ENCODE peak calls at places on chromosomes 16 and 17, in four cellular contexts. One of them, this sample, is unnamed.
A peak's percentile ranks its signal among the peaks of the same experiment; 100 is the strongest.

GRCh38 chr17:10702574-10702973 is 5.2 kb downstream of the ADPRM start:
- DNase-seq in cardiac fibroblast: peak; percentile 67
- DNase-seq in tibial nerve: no peak
- DNase-seq in cardiac muscle cell: no peak
- DNase-seq in this sample: no peak

GRCh38 chr16:60553316-60553801 is 1482.9 kb downstream of the CDH8 start:
- DNase-seq in tibial nerve: no peak
- DNase-seq in cardiac fibroblast: no peak
- DNase-seq in cardiac muscle cell: no peak
- DNase-seq in this sample: no peak

GRCh38 chr16:58234831-58235595 is 37.1 kb upstream of the CSNK2A2 start:
- DNase-seq in cardiac muscle cell: no peak
- DNase-seq in cardiac fibroblast: no peak
- DNase-seq in tibial nerve: no peak
- DNase-seq in this sample: no peak

GRCh38 chr17:36611345-36612072 is 10.1 kb downstream of the MRM1 start:
- DNase-seq in cardiac fibroblast: peak; percentile 82
- DNase-seq in cardiac muscle cell: no peak
- DNase-seq in tibial nerve: no peak
- DNase-seq in this sample: no peak

GRCh38 chr17:29069526-29070041 is 26.6 kb downstream of the PIPOX start:
- DNase-seq in cardiac muscle cell: no peak
- DNase-seq in tibial nerve: no peak
- DNase-seq in cardiac fibroblast: peak; percentile 40
- DNase-seq in this sample: no peak

GRCh38 chr17:49523706-49524472 is 28.8 kb downstream of the NGFR start:
- DNase-seq in tibial nerve: no peak
- DNase-seq in cardiac muscle cell: no peak
- DNase-seq in cardiac fibroblast: no peak
- DNase-seq in this sample: no peak

GRCh38 chr16:1965610-1966009 is 984 bp upstream of the RPS2 start:
- DNase-seq in cardiac muscle cell: no peak
- DNase-seq in cardiac fibroblast: no peak
- DNase-seq in tibial nerve: no peak
- DNase-seq in this sample: no peak

GRCh38 chr16:15855704-15856003 is 1.2 kb downstream of the MYH11 start:
- DNase-seq in cardiac fibroblast: no peak
- DNase-seq in cardiac muscle cell: no peak
- DNase-seq in tibial nerve: no peak
- DNase-seq in this sample: no peak

GRCh38 chr16:17382949-17383348 is 87.8 kb downstream of the XYLT1 start:
- DNase-seq in cardiac fibroblast: no peak
- DNase-seq in cardiac muscle cell: no peak
- DNase-seq in tibial nerve: no peak
- DNase-seq in this sample: no peak

GRCh38 chr16:17476414-17477259 is 5.9 kb upstream of the XYLT1 start:
- DNase-seq in cardiac muscle cell: peak; percentile 78
- DNase-seq in tibial nerve: no peak
- DNase-seq in cardiac fibroblast: peak; percentile 62
- DNase-seq in this sample: peak; percentile 34

GRCh38 chr17:73340093-73340596 is 28.3 kb upstream of the CDC42EP4 start:
- DNase-seq in tibial nerve: no peak
- DNase-seq in cardiac muscle cell: no peak
- DNase-seq in cardiac fibroblast: peak; percentile 90
- DNase-seq in this sample: no peak

GRCh38 chr16:30358990-30359870 is 4.1 kb upstream of the CD2BP2 start:
- DNase-seq in cardiac muscle cell: no peak
- DNase-seq in tibial nerve: no peak
- DNase-seq in cardiac fibroblast: no peak
- DNase-seq in this sample: no peak

GRCh38 chr16:499924-500323 is 27.6 kb upstream of the CAPN15 start:
- DNase-seq in tibial nerve: no peak
- DNase-seq in cardiac fibroblast: no peak
- DNase-seq in cardiac muscle cell: no peak
- DNase-seq in this sample: no peak

GRCh38 chr16:66660422-66661209 is 35.9 kb downstream of the CMTM4 start:
- DNase-seq in tibial nerve: peak; percentile 18
- DNase-seq in cardiac fibroblast: peak; percentile 89
- DNase-seq in cardiac muscle cell: peak; percentile 89
- DNase-seq in this sample: no peak

GRCh38 chr16:72021043-72021442 is 12.5 kb downstream of the DHODH start:
- DNase-seq in cardiac muscle cell: peak; percentile 49
- DNase-seq in cardiac fibroblast: no peak
- DNase-seq in tibial nerve: no peak
- DNase-seq in this sample: peak; percentile 28

GRCh38 chr16:4798456-4798855 is 3.3 kb downstream of the SMIM22 start:
- DNase-seq in tibial nerve: no peak
- DNase-seq in cardiac fibroblast: no peak
- DNase-seq in cardiac muscle cell: no peak
- DNase-seq in this sample: no peak

GRCh38 chr17:83053779-83054451 is 25.5 kb upstream of the METRNL start:
- DNase-seq in cardiac muscle cell: no peak
- DNase-seq in tibial nerve: peak; percentile 25
- DNase-seq in cardiac fibroblast: no peak
- DNase-seq in this sample: no peak

GRCh38 chr17:70099267-70099666 is 24.2 kb downstream of the KCNJ16 start:
- DNase-seq in tibial nerve: no peak
- DNase-seq in cardiac fibroblast: no peak
- DNase-seq in cardiac muscle cell: no peak
- DNase-seq in this sample: no peak

GRCh38 chr17:63694229-63694973 is 5.5 kb downstream of the LIMD2 start:
- DNase-seq in tibial nerve: no peak
- DNase-seq in cardiac fibroblast: no peak
- DNase-seq in cardiac muscle cell: no peak
- DNase-seq in this sample: no peak
- TF ChIP-seq CTCF in tibial nerve: no peak
- TF ChIP-seq CTCF in cardiac fibroblast: no peak
- TF ChIP-seq CTCF in cardiac muscle cell: no peak
- TF ChIP-seq CTCF in this sample: no peak

GRCh38 chr16:3458852-3459361 is 15.4 kb downstream of the NAA60 start:
- DNase-seq in cardiac muscle cell: peak; percentile 14
- DNase-seq in tibial nerve: no peak
- DNase-seq in cardiac fibroblast: peak; percentile 36
- DNase-seq in this sample: no peak

GRCh38 chr16:3459401-3460090 is 16.1 kb downstream of the NAA60 start:
- DNase-seq in tibial nerve: no peak
- DNase-seq in cardiac muscle cell: peak; percentile 41
- DNase-seq in cardiac fibroblast: no peak
- DNase-seq in this sample: no peak

GRCh38 chr16:3456374-3456773 is 12.9 kb downstream of the NAA60 start:
- DNase-seq in cardiac fibroblast: peak; percentile 74
- DNase-seq in cardiac muscle cell: no peak
- DNase-seq in tibial nerve: no peak
- DNase-seq in this sample: no peak

GRCh38 chr16:3458278-3458851 is 14.9 kb downstream of the NAA60 start:
- DNase-seq in tibial nerve: no peak
- DNase-seq in cardiac muscle cell: peak; percentile 46
- DNase-seq in cardiac fibroblast: peak; percentile 61
- DNase-seq in this sample: no peak

DNA sequence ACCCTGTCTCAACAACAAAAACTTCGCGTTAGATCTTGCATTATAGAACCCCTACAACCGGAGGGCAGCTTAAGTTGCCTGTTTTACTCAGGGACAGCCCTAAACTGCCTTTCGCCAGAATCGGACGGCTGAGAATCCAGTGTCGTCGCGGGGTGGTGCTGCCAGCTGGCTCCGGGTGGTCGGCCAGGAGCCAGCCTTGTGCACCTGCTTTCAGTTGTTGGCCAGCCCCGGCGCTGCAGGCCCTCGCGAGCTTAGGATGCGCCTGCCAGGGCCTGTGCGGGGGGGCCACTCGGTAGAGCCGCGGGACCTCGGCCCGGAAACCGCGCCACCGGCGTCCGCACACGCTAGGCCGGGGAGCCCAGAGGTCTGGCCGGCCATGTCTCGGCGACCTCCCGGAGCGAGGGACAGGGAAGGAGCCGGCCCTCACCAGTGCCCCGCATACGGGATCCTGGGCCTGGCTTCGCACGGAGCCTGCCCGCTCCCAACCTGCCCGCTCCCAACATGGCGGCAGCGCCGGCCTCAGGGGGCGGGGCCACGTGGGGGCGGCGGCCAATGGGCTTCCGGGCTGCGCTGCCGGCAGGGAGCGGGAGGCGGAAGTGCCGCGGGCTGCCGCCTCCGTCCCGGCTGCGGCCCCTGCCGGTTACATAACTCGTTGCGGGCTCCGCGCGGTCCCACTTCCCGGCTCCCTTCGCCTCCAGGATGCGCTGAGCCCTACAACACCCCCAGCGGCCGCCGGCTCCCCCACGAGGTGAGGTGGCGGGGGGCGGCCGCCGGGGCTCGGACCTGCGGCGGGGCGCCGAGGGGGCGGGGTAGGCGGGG is 14.2 kb downstream of the NAA60 start:
- DNase-seq in cardiac fibroblast: peak; percentile 92
- DNase-seq in cardiac muscle cell: peak; percentile 95
- DNase-seq in tibial nerve: peak; percentile 72
- DNase-seq in this sample: peak; percentile 87
- TF ChIP-seq CTCF in cardiac fibroblast: peak; percentile 28
- TF ChIP-seq CTCF in cardiac muscle cell: peak; percentile 43
- TF ChIP-seq CTCF in tibial nerve: peak; percentile 63
- TF ChIP-seq CTCF in this sample: peak; percentile 52

GRCh38 chr16:73031155-73031866 is 16.6 kb downstream of the ZFHX3 start:
- DNase-seq in cardiac fibroblast: no peak
- DNase-seq in cardiac muscle cell: no peak
- DNase-seq in tibial nerve: no peak
- DNase-seq in this sample: no peak

GRCh38 chr16:73036074-73036826 is 11.7 kb downstream of the ZFHX3 start:
- DNase-seq in cardiac muscle cell: peak; percentile 46
- DNase-seq in tibial nerve: no peak
- DNase-seq in cardiac fibroblast: no peak
- DNase-seq in this sample: no peak

GRCh38 chr16:73033271-73033998 is 14.5 kb downstream of the ZFHX3 start:
- DNase-seq in tibial nerve: no peak
- DNase-seq in cardiac muscle cell: peak; percentile 71
- DNase-seq in cardiac fibroblast: no peak
- DNase-seq in this sample: no peak

GRCh38 chr16:73034374-73034773 is 13.6 kb downstream of the ZFHX3 start:
- DNase-seq in cardiac fibroblast: no peak
- DNase-seq in cardiac muscle cell: no peak
- DNase-seq in tibial nerve: no peak
- DNase-seq in this sample: no peak

GRCh38 chr16:73032548-73033270 is 15.2 kb downstream of the ZFHX3 start:
- DNase-seq in cardiac muscle cell: peak; percentile 44
- DNase-seq in cardiac fibroblast: no peak
- DNase-seq in tibial nerve: no peak
- DNase-seq in this sample: no peak
- TF ChIP-seq CTCF in cardiac muscle cell: no peak
- TF ChIP-seq CTCF in cardiac fibroblast: no peak
- TF ChIP-seq CTCF in tibial nerve: no peak
- TF ChIP-seq CTCF in this sample: no peak

GRCh38 chr16:68408967-68409366 is 39.3 kb downstream of the SMPD3 start:
- DNase-seq in cardiac muscle cell: no peak
- DNase-seq in tibial nerve: no peak
- DNase-seq in cardiac fibroblast: no peak
- DNase-seq in this sample: no peak
- TF ChIP-seq CTCF in cardiac muscle cell: no peak
- TF ChIP-seq CTCF in tibial nerve: no peak
- TF ChIP-seq CTCF in cardiac fibroblast: no peak
- TF ChIP-seq CTCF in this sample: no peak

GRCh38 chr17:78693346-78694083 is 88.6 kb downstream of the CYTH1 start:
- DNase-seq in cardiac fibroblast: no peak
- DNase-seq in cardiac muscle cell: no peak
- DNase-seq in tibial nerve: no peak
- DNase-seq in this sample: no peak

GRCh38 chr17:78696016-78696992 is 85.8 kb downstream of the CYTH1 start:
- DNase-seq in tibial nerve: no peak
- DNase-seq in cardiac muscle cell: no peak
- DNase-seq in cardiac fibroblast: no peak
- DNase-seq in this sample: no peak

GRCh38 chr17:78694805-78695531 is 87.1 kb downstream of the CYTH1 start:
- DNase-seq in cardiac fibroblast: no peak
- DNase-seq in cardiac muscle cell: no peak
- DNase-seq in tibial nerve: no peak
- DNase-seq in this sample: no peak

GRCh38 chr17:78689029-78689428 is 93.0 kb downstream of the CYTH1 start:
- DNase-seq in tibial nerve: no peak
- DNase-seq in cardiac muscle cell: no peak
- DNase-seq in cardiac fibroblast: no peak
- DNase-seq in this sample: no peak

GRCh38 chr17:78692460-78693010 is 89.5 kb downstream of the CYTH1 start:
- DNase-seq in cardiac fibroblast: no peak
- DNase-seq in tibial nerve: no peak
- DNase-seq in cardiac muscle cell: no peak
- DNase-seq in this sample: no peak
- TF ChIP-seq CTCF in cardiac fibroblast: no peak
- TF ChIP-seq CTCF in tibial nerve: no peak
- TF ChIP-seq CTCF in cardiac muscle cell: no peak
- TF ChIP-seq CTCF in this sample: no peak

DNA sequence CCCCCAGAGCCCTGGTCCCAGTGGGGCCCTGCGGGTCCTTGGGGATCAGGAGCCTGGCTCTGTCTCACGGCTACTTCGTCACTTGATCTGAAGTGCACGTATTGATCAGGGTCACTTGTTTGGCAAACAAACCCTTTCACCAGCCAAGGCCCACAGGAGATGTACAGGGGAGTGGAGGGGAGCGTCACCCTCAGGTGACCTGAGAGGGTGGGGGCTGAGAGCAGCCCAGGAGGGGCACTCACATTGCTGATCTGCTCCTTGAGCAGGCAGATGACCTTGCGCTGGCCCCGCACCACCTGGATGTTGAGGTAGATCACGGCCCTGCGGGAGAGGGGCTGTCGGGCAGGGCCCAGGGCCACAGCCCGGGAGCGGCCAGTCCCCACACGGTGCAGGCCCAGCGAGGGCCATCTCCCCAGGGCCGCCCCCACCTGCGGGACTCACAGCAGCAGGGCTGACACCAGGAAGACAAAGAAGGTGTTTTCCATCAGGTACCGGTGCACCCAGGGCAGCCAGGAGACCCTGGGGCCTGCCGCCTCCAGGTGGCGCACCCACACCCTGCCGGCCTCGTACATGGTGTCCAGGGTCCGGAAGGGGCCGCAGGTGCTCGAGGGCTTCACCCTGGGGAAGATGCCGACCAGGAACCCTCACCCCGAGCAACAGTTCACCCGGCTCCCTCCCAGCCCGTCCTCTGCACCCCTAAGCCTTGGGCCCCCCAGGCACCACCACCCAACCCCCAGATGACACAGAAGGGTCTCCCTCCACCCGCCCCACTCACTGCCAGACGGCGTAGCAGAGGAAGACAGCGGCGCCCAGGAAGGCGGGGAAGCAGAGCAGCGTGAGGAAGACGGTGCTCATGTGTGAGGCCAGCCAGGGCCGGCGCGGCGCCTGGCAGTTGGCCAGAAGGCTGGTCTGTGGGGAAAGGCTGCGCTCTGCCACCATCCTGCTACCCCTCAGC is 11.3 kb downstream of the TMC6 start:
- DNase-seq in tibial nerve: no peak
- DNase-seq in cardiac muscle cell: peak; percentile 37
- DNase-seq in cardiac fibroblast: no peak
- DNase-seq in this sample: peak; percentile 64
- TF ChIP-seq CTCF in tibial nerve: no peak
- TF ChIP-seq CTCF in cardiac muscle cell: peak; percentile 23
- TF ChIP-seq CTCF in cardiac fibroblast: peak; percentile 24
- TF ChIP-seq CTCF in this sample: peak; percentile 78

This sample was measured in progenitor cell of endocrine pancreas.